ENCODE peak calls at places on chromosomes 16 and 17, in ten cellular contexts. H is Peyer's patch, I is GM20000, T is tibial nerve, J is lower leg skin, F is heart left ventricle, V is neural crest cell, S is body of pancreas, R is B cell, G is nephron progenitor cell. X is an unnamed sample.

GRCh38 chr16:58024673-58025350 is 742 bp upstream of the MMP15 start:
- DNase-seq in F (peak), G (peak), I (peak), T (no peak), J (no peak), V (no peak), R (peak), H (peak), S (peak), X (no peak)

GRCh38 chr16:21646721-21647561 is 5.5 kb downstream of the IGSF6 start:
- DNase-seq in I (peak), F (no peak), H (peak), T (no peak), J (no peak), R (peak), G (no peak), V (no peak), S (no peak), X (peak)

GRCh38 chr17:59693582-59693981 is 13.6 kb downstream of the PTRH2 start:
- DNase-seq in R (no peak), G (no peak), T (no peak), S (no peak), H (no peak), V (no peak), I (no peak), F (no peak), J (no peak), X (no peak)

GRCh38 chr17:71168083-71168741 is 952.6 kb upstream of the SOX9 start:
- DNase-seq in F (no peak), J (no peak), V (no peak), S (peak), G (no peak), T (no peak), I (no peak), R (peak), H (no peak), X (no peak)

GRCh38 chr16:65789546-65789945 is 576.9 kb upstream of the CDH5 start:
- DNase-seq in F (no peak), H (no peak), T (no peak), V (no peak), R (no peak), G (no peak), I (no peak), J (no peak), S (no peak), X (no peak)

GRCh38 chr17:51057534-51057933 is 63.1 kb downstream of the SPAG9 start:
- DNase-seq in V (no peak), I (no peak), R (no peak), S (no peak), T (no peak), H (no peak), J (no peak), F (no peak), G (no peak), X (no peak)

GRCh38 chr17:3551189-3551588 is 6.4 kb downstream of the TRPV3 start:
- DNase-seq in G (no peak), F (no peak), J (no peak), I (no peak), S (no peak), H (no peak), T (no peak), V (no peak), R (no peak), X (no peak)

GRCh38 chr16:12186774-12187335 is 210.3 kb downstream of the SNX29 start:
- DNase-seq in H (no peak), R (no peak), G (no peak), F (no peak), T (no peak), I (no peak), J (no peak), S (no peak), V (no peak), X (no peak)

GRCh38 chr16:920722-921121 is 50.1 kb downstream of the LMF1 start:
- DNase-seq in I (no peak), V (no peak), G (peak), R (no peak), H (no peak), T (peak), F (peak), J (peak), S (no peak), X (no peak)

GRCh38 chr16:53099318-53100130 is 44.7 kb downstream of the CHD9 start:
- DNase-seq in J (peak), S (peak), V (no peak), R (no peak), H (peak), I (peak), T (peak), G (peak), F (peak), X (peak)

GRCh38 chr17:30950669-30951399 is 20.0 kb upstream of the RNF135 start:
- DNase-seq in T (peak), I (no peak), V (no peak), H (no peak), G (no peak), S (peak), F (peak), R (no peak), J (peak), X (no peak)

GRCh38 chr17:45940826-45941225 is 46.5 kb downstream of the MAPT start:
- DNase-seq in F (no peak), T (peak), V (no peak), S (no peak), J (peak), H (no peak), I (no peak), G (no peak), R (no peak), X (no peak)

GRCh38 chr16:70715860-70716357 is 30.1 kb upstream of the MTSS2 start:
- DNase-seq in T (no peak), H (no peak), S (no peak), R (no peak), F (no peak), J (no peak), G (no peak), V (no peak), I (no peak), X (no peak)

GRCh38 chr16:1923299-1924034 is 5.3 kb upstream of the HS3ST6 start:
- DNase-seq in F (peak), J (peak), S (no peak), V (peak), I (no peak), H (no peak), G (peak), T (no peak), R (no peak), X (no peak)
- TF ChIP-seq CTCF in F (no peak), J (no peak), S (no peak), V (peak), I (no peak), H (no peak), G (peak), T (no peak), R (no peak), X (peak)

GRCh38 chr17:75209061-75209460 is 3.6 kb downstream of the NUP85 start:
- DNase-seq in F (no peak), V (no peak), I (no peak), H (no peak), S (no peak), T (no peak), G (no peak), R (no peak), J (no peak), X (no peak)

GRCh38 chr17:75205037-75205792 is at the start of gene NUP85:
- DNase-seq in I (peak), G (peak), H (peak), V (peak), J (peak), S (peak), F (peak), T (peak), R (peak), X (peak)

GRCh38 chr17:75207760-75208159 is 2.3 kb downstream of the NUP85 start:
- DNase-seq in F (no peak), H (no peak), R (no peak), G (no peak), S (no peak), V (no peak), J (no peak), T (no peak), I (no peak), X (no peak)

GRCh38 chr17:75208161-75208560 is 2.7 kb downstream of the NUP85 start:
- DNase-seq in J (no peak), S (no peak), V (no peak), F (no peak), I (no peak), T (no peak), H (no peak), G (no peak), R (no peak), X (no peak)

DNA sequence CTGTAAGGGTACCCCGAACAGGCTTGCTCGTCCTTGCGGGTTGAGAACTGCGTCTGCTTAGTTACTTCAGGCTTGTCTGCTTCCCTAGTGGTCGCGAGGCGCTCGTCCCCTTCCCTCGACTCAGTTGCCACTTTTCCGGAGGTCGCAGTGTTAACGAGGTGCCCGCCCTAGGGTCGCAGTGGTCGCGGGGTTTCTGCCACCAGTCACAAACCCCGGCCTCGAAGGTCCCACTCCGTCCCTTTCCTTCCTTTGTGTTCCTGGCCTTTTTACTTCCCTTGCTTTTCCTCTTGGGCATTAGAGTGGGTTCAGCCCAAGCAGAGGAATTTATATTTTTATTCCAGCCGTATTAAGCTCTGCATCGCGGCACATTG is 299 bp downstream of the NUP85 start:
- DNase-seq in R (no peak), S (no peak), H (no peak), J (no peak), I (no peak), T (no peak), G (no peak), F (no peak), V (no peak), X (no peak)
- TF ChIP-seq CTCF in R (no peak), S (no peak), H (no peak), J (no peak), I (no peak), T (no peak), G (no peak), F (no peak), V (peak), X (peak)

DNA sequence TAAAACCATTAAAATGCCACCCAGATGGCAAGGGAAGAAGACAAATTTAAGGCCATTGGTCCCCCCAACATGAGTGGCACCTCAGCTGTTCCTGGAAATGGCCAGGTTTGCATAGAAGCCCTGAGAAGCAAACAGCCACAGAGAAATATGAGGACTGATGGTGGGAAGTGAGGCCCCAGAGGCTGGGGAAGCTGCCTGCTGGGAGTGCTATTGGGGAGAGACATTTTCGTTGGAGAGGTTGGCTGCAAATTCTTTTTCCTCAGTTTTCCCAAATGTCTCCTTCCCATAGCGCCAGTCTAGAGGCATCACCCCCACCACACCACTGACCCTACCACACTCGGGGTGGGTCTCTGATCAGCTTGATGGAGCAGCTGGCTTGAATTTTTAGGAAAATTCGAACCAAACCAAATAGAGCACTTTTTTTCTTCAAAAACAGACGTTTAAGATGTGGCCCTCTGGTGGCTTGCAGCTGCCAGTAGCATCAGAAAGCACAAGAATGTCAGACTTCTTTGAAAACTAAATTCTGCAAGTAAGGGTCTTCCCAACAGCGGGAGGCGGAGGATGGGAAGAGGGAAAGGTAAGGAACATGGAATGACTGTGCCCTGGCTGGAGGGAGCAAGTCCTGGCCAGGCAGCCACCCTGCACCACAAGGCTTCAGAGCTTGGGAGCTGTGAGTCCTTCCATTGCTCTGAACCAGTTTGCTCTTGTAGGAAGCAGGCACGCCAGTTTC is 13.2 kb upstream of the SLC12A3 start:
- DNase-seq in R (no peak), H (no peak), I (no peak), V (no peak), T (no peak), J (no peak), S (no peak), G (no peak), F (no peak), X (no peak)
- TF ChIP-seq CTCF in R (no peak), H (peak), I (no peak), V (peak), T (no peak), J (no peak), S (no peak), G (peak), F (no peak), X (peak)

GRCh38 chr17:18951941-18952842 is at the start of gene SLC5A10:
- DNase-seq in V (no peak), I (no peak), F (no peak), J (no peak), R (no peak), H (no peak), G (no peak), T (no peak), S (no peak), X (no peak)
- TF ChIP-seq CTCF in V (no peak), I (no peak), F (no peak), J (no peak), R (no peak), H (no peak), G (no peak), T (no peak), S (no peak), X (peak)

GRCh38 chr16:68707341-68708152 is 29.5 kb upstream of the CDH1 start:
- DNase-seq in F (no peak), J (peak), H (no peak), I (no peak), T (no peak), R (no peak), G (peak), S (peak), V (peak), X (no peak)
- TF ChIP-seq CTCF in F (no peak), J (no peak), H (no peak), I (no peak), T (no peak), R (no peak), G (peak), S (no peak), V (peak), X (peak)

DNA sequence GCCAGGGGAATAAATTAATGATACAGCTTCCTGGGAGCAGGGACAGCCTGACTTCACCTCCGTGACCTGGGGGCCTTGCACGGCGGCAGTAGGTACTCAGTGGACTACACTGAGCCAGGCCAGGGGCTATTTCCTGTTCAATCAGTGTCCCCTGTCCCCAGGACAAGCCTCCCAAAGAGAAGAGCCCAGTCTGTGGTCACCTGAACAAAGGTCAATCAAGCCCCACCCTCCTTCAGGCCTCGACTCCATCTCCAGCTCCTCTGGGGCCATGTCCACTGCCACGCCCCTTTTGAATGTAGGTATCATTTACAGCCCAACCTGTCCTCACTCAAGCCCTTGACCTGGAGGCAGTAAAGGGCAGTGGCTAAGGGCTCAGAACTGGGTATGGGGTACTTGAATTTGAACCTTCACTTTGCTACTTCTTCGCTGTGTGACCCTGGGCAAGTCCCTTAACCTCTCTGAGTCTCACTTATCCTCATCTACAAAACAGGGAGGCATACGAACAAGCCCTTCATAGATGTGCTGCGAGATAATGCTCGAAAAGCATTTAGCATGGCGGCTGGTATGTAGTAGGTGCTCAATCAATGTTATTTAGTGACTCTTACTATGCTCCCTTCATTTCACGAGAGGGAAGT is 29.0 kb downstream of the MYH11 start:
- DNase-seq in J (no peak), G (no peak), V (no peak), H (no peak), S (no peak), R (no peak), T (no peak), F (no peak), I (no peak), X (no peak)
- TF ChIP-seq CTCF in J (no peak), G (no peak), V (no peak), H (no peak), S (no peak), R (no peak), T (no peak), F (no peak), I (no peak), X (no peak)